ENCODE peak calls at places on chromosome 2, in nine cellular contexts. V is stimulated activated CD4-positive, alpha-beta T cell treated with anti-CD3 and anti-CD28 coated beads, Interleukin-15, amount 100 ng/mL, for 1 hour; Z is progenitor cell of endocrine pancreas; U is ELR; Q is HFF-Myc; O is A549; Y is GM12865; W is SW480; X is NCI-H2081. T is an unnamed sample.

GRCh38 chr2:194060269-194060668 is 1596.8 kb upstream of the SLC39A10 start:
- DNase-seq in U (no peak), Y (no peak), O (no peak), V (no peak), Z (no peak), Q (no peak), X (no peak), W (no peak), T (no peak)

GRCh38 chr2:65299246-65299645 is 71.6 kb downstream of the ACTR2 start:
- DNase-seq in Q (no peak), V (no peak), Y (no peak), X (no peak), W (peak; percentile 25), U (peak; percentile 71), O (no peak), Z (no peak), T (no peak)

GRCh38 chr2:238667008-238667407 is 180.9 kb upstream of the TWIST2 start:
- DNase-seq in O (no peak), X (no peak), V (no peak), Q (peak; percentile 97), U (peak; percentile 45), Y (no peak), W (no peak), Z (no peak), T (no peak)

GRCh38 chr2:20603791-20604190 is 47.1 kb downstream of the HS1BP3 start:
- DNase-seq in X (no peak), Y (no peak), Z (no peak), U (no peak), O (no peak), Q (no peak), W (no peak), V (no peak), T (no peak)

GRCh38 chr2:240861547-240861946 is 7.1 kb upstream of the AGXT start:
- DNase-seq in U (no peak), O (no peak), Q (no peak), W (no peak), Z (no peak), Y (no peak), V (no peak), X (no peak), T (no peak)

GRCh38 chr2:160574472-160575140 is 81.0 kb upstream of the RBMS1 start:
- DNase-seq in Q (peak; percentile 39), X (no peak), W (no peak), Z (no peak), V (no peak), O (no peak), U (peak; percentile 76), Y (no peak), T (no peak)

GRCh38 chr2:5392658-5393057 is 299.5 kb upstream of the SOX11 start:
- DNase-seq in Q (no peak), Y (no peak), X (no peak), W (peak; percentile 29), Z (no peak), V (no peak), O (no peak), U (no peak), T (no peak)

GRCh38 chr2:84613082-84613481 is 96.8 kb downstream of the DNAH6 start:
- DNase-seq in U (no peak), V (no peak), Y (no peak), X (no peak), O (no peak), W (peak; percentile 99), Z (no peak), Q (no peak), T (no peak)

GRCh38 chr2:46273225-46273863 is 23.9 kb upstream of the EPAS1 start:
- DNase-seq in X (no peak), Q (no peak), Y (no peak), O (no peak), V (no peak), U (no peak), W (no peak), Z (no peak), T (no peak)

GRCh38 chr2:233022561-233022960 is 9.5 kb upstream of the NGEF start:
- DNase-seq in U (no peak), Z (no peak), Y (no peak), X (no peak), W (no peak), V (no peak), O (no peak), Q (no peak), T (no peak)

GRCh38 chr2:25257931-25258771 is 83.6 kb downstream of the DNMT3A start:
- DNase-seq in Q (no peak), W (no peak), Y (no peak), U (no peak), O (no peak), X (no peak), Z (no peak), V (no peak), T (no peak)

T was measured in COR-L47.